ENCODE peak calls at places on chromosomes 12 and 14, in nine cellular contexts. One of them, this sample, is unnamed.

GRCh38 chr12:31015215-31015614 is 58.4 kb upstream of the DDX11 start:
- DNase-seq in foreskin fibroblast: no peak
- DNase-seq in cardiac fibroblast: no peak
- DNase-seq in left ventricle myocardium inferior: no peak
- DNase-seq in BE2C: no peak
- DNase-seq in fibroblast of mammary gland: no peak
- DNase-seq in AG10803: no peak
- DNase-seq in left lung: no peak
- DNase-seq in right atrium auricular region: no peak
- DNase-seq in this sample: no peak

GRCh38 chr12:4116251-4117111 is 157.1 kb upstream of the CCND2 start:
- DNase-seq in foreskin fibroblast: peak
- DNase-seq in cardiac fibroblast: peak
- DNase-seq in left ventricle myocardium inferior: no peak
- DNase-seq in BE2C: no peak
- DNase-seq in fibroblast of mammary gland: peak
- DNase-seq in AG10803: peak
- DNase-seq in left lung: no peak
- DNase-seq in right atrium auricular region: peak
- DNase-seq in this sample: no peak

GRCh38 chr12:38139456-38139855 is 177.1 kb upstream of the ALG10B start:
- DNase-seq in foreskin fibroblast: no peak
- DNase-seq in cardiac fibroblast: no peak
- DNase-seq in left ventricle myocardium inferior: no peak
- DNase-seq in BE2C: no peak
- DNase-seq in fibroblast of mammary gland: no peak
- DNase-seq in AG10803: no peak
- DNase-seq in left lung: no peak
- DNase-seq in right atrium auricular region: peak
- DNase-seq in this sample: no peak

GRCh38 chr12:31773223-31773750 is 44.5 kb upstream of the AMN1 start:
- DNase-seq in foreskin fibroblast: peak
- DNase-seq in cardiac fibroblast: peak
- DNase-seq in left ventricle myocardium inferior: no peak
- DNase-seq in BE2C: no peak
- DNase-seq in fibroblast of mammary gland: peak
- DNase-seq in AG10803: no peak
- DNase-seq in left lung: no peak
- DNase-seq in right atrium auricular region: no peak
- DNase-seq in this sample: no peak

GRCh38 chr12:24911284-24911791 is 37.6 kb downstream of the BCAT1 start:
- DNase-seq in foreskin fibroblast: peak
- DNase-seq in cardiac fibroblast: peak
- DNase-seq in left ventricle myocardium inferior: no peak
- DNase-seq in BE2C: no peak
- DNase-seq in fibroblast of mammary gland: peak
- DNase-seq in AG10803: peak
- DNase-seq in left lung: no peak
- DNase-seq in right atrium auricular region: no peak
- DNase-seq in this sample: no peak

GRCh38 chr12:8544295-8544694 is 3.6 kb upstream of the CLEC4E start:
- DNase-seq in foreskin fibroblast: peak
- DNase-seq in cardiac fibroblast: peak
- DNase-seq in left ventricle myocardium inferior: no peak
- DNase-seq in BE2C: peak
- DNase-seq in fibroblast of mammary gland: peak
- DNase-seq in AG10803: peak
- DNase-seq in left lung: peak
- DNase-seq in right atrium auricular region: peak
- DNase-seq in this sample: peak

GRCh38 chr12:58067610-58068387 is 126.4 kb downstream of the ATP23 start:
- DNase-seq in foreskin fibroblast: peak
- DNase-seq in cardiac fibroblast: peak
- DNase-seq in left ventricle myocardium inferior: no peak
- DNase-seq in BE2C: no peak
- DNase-seq in fibroblast of mammary gland: peak
- DNase-seq in AG10803: peak
- DNase-seq in left lung: no peak
- DNase-seq in right atrium auricular region: no peak
- DNase-seq in this sample: no peak

GRCh38 chr14:51310453-51311074 is 70.5 kb downstream of the TMX1 start:
- DNase-seq in foreskin fibroblast: peak
- DNase-seq in cardiac fibroblast: peak
- DNase-seq in left ventricle myocardium inferior: no peak
- DNase-seq in BE2C: no peak
- DNase-seq in fibroblast of mammary gland: peak
- DNase-seq in AG10803: peak
- DNase-seq in left lung: no peak
- DNase-seq in right atrium auricular region: no peak
- DNase-seq in this sample: no peak

GRCh38 chr12:124369055-124369900 is 74.4 kb downstream of the RFLNA start:
- DNase-seq in foreskin fibroblast: peak
- DNase-seq in cardiac fibroblast: peak
- DNase-seq in left ventricle myocardium inferior: peak
- DNase-seq in BE2C: no peak
- DNase-seq in fibroblast of mammary gland: peak
- DNase-seq in AG10803: peak
- DNase-seq in left lung: peak
- DNase-seq in right atrium auricular region: peak
- DNase-seq in this sample: no peak

GRCh38 chr12:52232916-52233461 is at the start of gene KRT7:
- DNase-seq in foreskin fibroblast: no peak
- DNase-seq in cardiac fibroblast: no peak
- DNase-seq in left ventricle myocardium inferior: no peak
- DNase-seq in BE2C: no peak
- DNase-seq in fibroblast of mammary gland: no peak
- DNase-seq in AG10803: no peak
- DNase-seq in left lung: peak
- DNase-seq in right atrium auricular region: no peak
- DNase-seq in this sample: no peak

GRCh38 chr14:104515811-104516780 is 63.5 kb upstream of the C14orf180 start:
- DNase-seq in foreskin fibroblast: no peak
- DNase-seq in cardiac fibroblast: no peak
- DNase-seq in left ventricle myocardium inferior: no peak
- DNase-seq in BE2C: no peak
- DNase-seq in fibroblast of mammary gland: no peak
- DNase-seq in AG10803: no peak
- DNase-seq in left lung: no peak
- DNase-seq in right atrium auricular region: peak
- DNase-seq in this sample: no peak

GRCh38 chr12:124527861-124528561 is 39.4 kb downstream of the NCOR2 start:
- DNase-seq in foreskin fibroblast: peak
- DNase-seq in cardiac fibroblast: peak
- DNase-seq in left ventricle myocardium inferior: peak
- DNase-seq in BE2C: peak
- DNase-seq in fibroblast of mammary gland: peak
- DNase-seq in AG10803: peak
- DNase-seq in left lung: peak
- DNase-seq in right atrium auricular region: no peak
- DNase-seq in this sample: no peak

GRCh38 chr12:71671816-71672215 is 7.7 kb downstream of the THAP2 start:
- DNase-seq in foreskin fibroblast: no peak
- DNase-seq in cardiac fibroblast: no peak
- DNase-seq in left ventricle myocardium inferior: no peak
- DNase-seq in BE2C: no peak
- DNase-seq in fibroblast of mammary gland: no peak
- DNase-seq in AG10803: no peak
- DNase-seq in left lung: no peak
- DNase-seq in right atrium auricular region: no peak
- DNase-seq in this sample: no peak

GRCh38 chr14:99752486-99753121 is 40.6 kb upstream of the EML1 start:
- DNase-seq in foreskin fibroblast: peak
- DNase-seq in cardiac fibroblast: peak
- DNase-seq in left ventricle myocardium inferior: peak
- DNase-seq in BE2C: no peak
- DNase-seq in fibroblast of mammary gland: peak
- DNase-seq in AG10803: peak
- DNase-seq in left lung: no peak
- DNase-seq in right atrium auricular region: no peak
- DNase-seq in this sample: no peak
- H3K4me3 ChIP-seq in foreskin fibroblast: no peak
- H3K4me3 ChIP-seq in cardiac fibroblast: no peak
- H3K4me3 ChIP-seq in left ventricle myocardium inferior: no peak
- H3K4me3 ChIP-seq in BE2C: no peak
- H3K4me3 ChIP-seq in fibroblast of mammary gland: no peak
- H3K4me3 ChIP-seq in AG10803: no peak
- H3K4me3 ChIP-seq in left lung: no peak
- H3K4me3 ChIP-seq in right atrium auricular region: no peak
- H3K4me3 ChIP-seq in this sample: no peak

DNA sequence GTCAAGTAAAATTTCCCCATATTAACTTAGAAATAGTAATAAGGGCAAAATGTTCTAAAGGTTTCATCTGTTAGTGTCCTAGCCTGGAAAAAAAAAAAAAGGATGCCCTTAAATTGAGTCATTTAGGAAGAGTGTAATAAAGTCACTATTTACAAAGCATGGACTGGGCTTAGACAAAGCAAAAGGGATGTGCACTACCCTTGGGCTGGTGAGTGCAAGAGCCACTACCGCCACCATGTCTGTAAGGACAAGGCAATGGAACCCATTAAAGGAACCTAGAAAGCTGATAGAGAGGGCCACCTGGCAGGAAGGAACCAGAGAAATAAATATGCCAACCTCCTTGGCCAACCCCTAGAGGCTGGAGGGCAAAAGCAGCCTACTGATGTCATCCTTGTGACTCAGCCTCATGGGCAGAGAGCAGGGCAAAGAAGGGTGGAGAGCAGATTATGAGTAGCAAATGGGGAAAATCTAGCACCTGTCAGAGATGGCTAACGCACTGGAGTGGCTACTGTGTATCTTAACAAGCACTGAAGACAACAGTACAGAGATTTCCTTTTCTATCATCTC is 59.5 kb upstream of the FUT8 start:
- DNase-seq in foreskin fibroblast: peak
- DNase-seq in cardiac fibroblast: no peak
- DNase-seq in left ventricle myocardium inferior: no peak
- DNase-seq in BE2C: no peak
- DNase-seq in fibroblast of mammary gland: no peak
- DNase-seq in AG10803: no peak
- DNase-seq in left lung: no peak
- DNase-seq in right atrium auricular region: no peak
- DNase-seq in this sample: peak
- TF ChIP-seq CTCF in foreskin fibroblast: no peak
- TF ChIP-seq CTCF in cardiac fibroblast: no peak
- TF ChIP-seq CTCF in left ventricle myocardium inferior: no peak
- TF ChIP-seq CTCF in BE2C: no peak
- TF ChIP-seq CTCF in fibroblast of mammary gland: no peak
- TF ChIP-seq CTCF in AG10803: no peak
- TF ChIP-seq CTCF in left lung: no peak
- TF ChIP-seq CTCF in right atrium auricular region: no peak
- TF ChIP-seq CTCF in this sample: no peak

GRCh38 chr12:48677782-48678181 is 4.3 kb downstream of the KANSL2 start:
- DNase-seq in foreskin fibroblast: no peak
- DNase-seq in cardiac fibroblast: peak
- DNase-seq in left ventricle myocardium inferior: no peak
- DNase-seq in BE2C: no peak
- DNase-seq in fibroblast of mammary gland: peak
- DNase-seq in AG10803: no peak
- DNase-seq in left lung: no peak
- DNase-seq in right atrium auricular region: no peak
- DNase-seq in this sample: no peak
- H3K4me3 ChIP-seq in foreskin fibroblast: no peak
- H3K4me3 ChIP-seq in cardiac fibroblast: no peak
- H3K4me3 ChIP-seq in left ventricle myocardium inferior: no peak
- H3K4me3 ChIP-seq in BE2C: no peak
- H3K4me3 ChIP-seq in fibroblast of mammary gland: no peak
- H3K4me3 ChIP-seq in AG10803: no peak
- H3K4me3 ChIP-seq in left lung: no peak
- H3K4me3 ChIP-seq in right atrium auricular region: no peak
- H3K4me3 ChIP-seq in this sample: no peak

GRCh38 chr14:99650189-99650588 is 5.3 kb downstream of the HHIPL1 start:
- DNase-seq in foreskin fibroblast: no peak
- DNase-seq in cardiac fibroblast: no peak
- DNase-seq in left ventricle myocardium inferior: no peak
- DNase-seq in BE2C: no peak
- DNase-seq in fibroblast of mammary gland: no peak
- DNase-seq in AG10803: no peak
- DNase-seq in left lung: peak
- DNase-seq in right atrium auricular region: no peak
- DNase-seq in this sample: no peak

GRCh38 chr14:99654235-99655000 is 9.5 kb downstream of the HHIPL1 start:
- DNase-seq in foreskin fibroblast: peak
- DNase-seq in cardiac fibroblast: peak
- DNase-seq in left ventricle myocardium inferior: peak
- DNase-seq in BE2C: no peak
- DNase-seq in fibroblast of mammary gland: peak
- DNase-seq in AG10803: peak
- DNase-seq in left lung: peak
- DNase-seq in right atrium auricular region: no peak
- DNase-seq in this sample: no peak

GRCh38 chr14:99653618-99654017 is 8.7 kb downstream of the HHIPL1 start:
- DNase-seq in foreskin fibroblast: no peak
- DNase-seq in cardiac fibroblast: no peak
- DNase-seq in left ventricle myocardium inferior: no peak
- DNase-seq in BE2C: no peak
- DNase-seq in fibroblast of mammary gland: no peak
- DNase-seq in AG10803: no peak
- DNase-seq in left lung: no peak
- DNase-seq in right atrium auricular region: no peak
- DNase-seq in this sample: no peak

GRCh38 chr14:99649643-99650042 is 4.7 kb downstream of the HHIPL1 start:
- DNase-seq in foreskin fibroblast: no peak
- DNase-seq in cardiac fibroblast: no peak
- DNase-seq in left ventricle myocardium inferior: no peak
- DNase-seq in BE2C: no peak
- DNase-seq in fibroblast of mammary gland: no peak
- DNase-seq in AG10803: no peak
- DNase-seq in left lung: peak
- DNase-seq in right atrium auricular region: no peak
- DNase-seq in this sample: no peak

DNA sequence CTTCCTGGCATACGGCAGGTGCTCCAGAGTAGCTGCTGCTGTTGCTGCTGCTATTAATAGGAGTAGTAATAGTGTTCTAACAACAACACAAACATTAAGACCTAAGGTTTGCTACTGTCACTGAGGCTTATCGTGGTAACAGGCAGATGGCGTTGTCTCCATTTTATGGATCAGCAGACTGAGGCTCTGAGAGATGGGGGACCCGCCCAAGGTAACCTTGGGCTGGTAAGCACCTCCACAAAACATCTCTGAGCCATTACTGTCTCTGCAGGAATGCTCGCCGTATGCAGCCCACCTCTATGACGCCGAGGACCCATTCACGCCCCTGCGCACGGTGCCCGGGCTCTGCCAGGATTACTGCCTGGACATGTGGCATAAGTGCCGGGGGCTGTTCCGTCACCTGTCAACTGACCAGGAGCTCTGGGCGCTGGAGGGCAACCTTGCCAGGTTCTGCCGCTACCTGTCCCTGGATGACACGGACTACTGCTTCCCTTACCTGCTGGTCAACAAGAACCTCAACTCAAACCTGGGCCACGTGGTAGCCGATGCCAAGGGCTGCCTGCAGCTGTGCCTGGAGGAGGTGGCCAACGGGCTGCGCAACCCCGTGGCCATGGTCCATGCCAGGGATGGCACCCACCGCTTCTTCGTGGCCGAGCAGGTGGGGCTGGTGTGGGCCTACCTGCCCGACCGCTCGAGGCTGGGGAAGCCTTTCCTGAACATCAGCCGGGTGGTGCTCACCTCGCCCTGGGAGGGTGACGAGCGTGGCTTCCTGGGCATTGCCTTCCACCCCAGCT is 7.2 kb downstream of the HHIPL1 start:
- DNase-seq in foreskin fibroblast: no peak
- DNase-seq in cardiac fibroblast: no peak
- DNase-seq in left ventricle myocardium inferior: no peak
- DNase-seq in BE2C: no peak
- DNase-seq in fibroblast of mammary gland: no peak
- DNase-seq in AG10803: no peak
- DNase-seq in left lung: no peak
- DNase-seq in right atrium auricular region: no peak
- DNase-seq in this sample: no peak
- TF ChIP-seq CTCF in foreskin fibroblast: no peak
- TF ChIP-seq CTCF in cardiac fibroblast: no peak
- TF ChIP-seq CTCF in left ventricle myocardium inferior: no peak
- TF ChIP-seq CTCF in BE2C: no peak
- TF ChIP-seq CTCF in fibroblast of mammary gland: no peak
- TF ChIP-seq CTCF in AG10803: no peak
- TF ChIP-seq CTCF in left lung: no peak
- TF ChIP-seq CTCF in right atrium auricular region: no peak
- TF ChIP-seq CTCF in this sample: no peak